ENCODE peak calls at places on chromosome 16, in eight cellular contexts. One of them, this sample, is unnamed.

GRCh38 chr16:720990-721764 is at the start of gene ANTKMT:
- DNase-seq in endodermal cell: peak; percentile 96
- DNase-seq in mammary epithelial cell: peak; percentile 77
- DNase-seq in left ventricle myocardium inferior: peak; percentile 78
- DNase-seq in HL-60: peak; percentile 89
- DNase-seq in HCT116: no peak
- DNase-seq in transverse colon: peak; percentile 91
- DNase-seq in lower lobe of right lung: peak; percentile 89
- DNase-seq in this sample: no peak

GRCh38 chr16:82195917-82196494 is 26.0 kb upstream of the MPHOSPH6 start:
- DNase-seq in transverse colon: no peak
- DNase-seq in HCT116: no peak
- DNase-seq in mammary epithelial cell: no peak
- DNase-seq in HL-60: no peak
- DNase-seq in left ventricle myocardium inferior: no peak
- DNase-seq in endodermal cell: no peak
- DNase-seq in lower lobe of right lung: no peak
- DNase-seq in this sample: no peak

GRCh38 chr16:89460556-89460955 is 29.8 kb downstream of the ANKRD11 start:
- DNase-seq in endodermal cell: no peak
- DNase-seq in transverse colon: no peak
- DNase-seq in mammary epithelial cell: no peak
- DNase-seq in HL-60: no peak
- DNase-seq in left ventricle myocardium inferior: no peak
- DNase-seq in HCT116: no peak
- DNase-seq in lower lobe of right lung: no peak
- DNase-seq in this sample: no peak

GRCh38 chr16:50858877-50859627 is 117.2 kb downstream of the CYLD start:
- DNase-seq in HCT116: no peak
- DNase-seq in lower lobe of right lung: no peak
- DNase-seq in HL-60: no peak
- DNase-seq in left ventricle myocardium inferior: no peak
- DNase-seq in mammary epithelial cell: no peak
- DNase-seq in endodermal cell: no peak
- DNase-seq in transverse colon: no peak
- DNase-seq in this sample: no peak

GRCh38 chr16:5578980-5579379 is 481.4 kb upstream of the EEF2KMT start:
- DNase-seq in HL-60: no peak
- DNase-seq in endodermal cell: no peak
- DNase-seq in mammary epithelial cell: no peak
- DNase-seq in left ventricle myocardium inferior: no peak
- DNase-seq in transverse colon: no peak
- DNase-seq in lower lobe of right lung: no peak
- DNase-seq in HCT116: no peak
- DNase-seq in this sample: no peak

GRCh38 chr16:13018026-13018425 is 116.6 kb downstream of the SHISA9 start:
- DNase-seq in mammary epithelial cell: no peak
- DNase-seq in HCT116: no peak
- DNase-seq in transverse colon: no peak
- DNase-seq in left ventricle myocardium inferior: no peak
- DNase-seq in HL-60: no peak
- DNase-seq in endodermal cell: no peak
- DNase-seq in lower lobe of right lung: no peak
- DNase-seq in this sample: no peak

GRCh38 chr16:48446534-48446920 is 61.3 kb upstream of the SIAH1 start:
- DNase-seq in transverse colon: no peak
- DNase-seq in lower lobe of right lung: no peak
- DNase-seq in HL-60: no peak
- DNase-seq in endodermal cell: no peak
- DNase-seq in HCT116: no peak
- DNase-seq in left ventricle myocardium inferior: no peak
- DNase-seq in mammary epithelial cell: no peak
- DNase-seq in this sample: no peak

GRCh38 chr16:27754788-27755690 is 205.1 kb downstream of the KATNIP start:
- DNase-seq in left ventricle myocardium inferior: no peak
- DNase-seq in lower lobe of right lung: peak; percentile 20
- DNase-seq in HCT116: no peak
- DNase-seq in mammary epithelial cell: no peak
- DNase-seq in transverse colon: no peak
- DNase-seq in endodermal cell: no peak
- DNase-seq in HL-60: no peak
- DNase-seq in this sample: no peak

GRCh38 chr16:81997738-81998137 is 13.5 kb downstream of the SDR42E1 start:
- DNase-seq in transverse colon: no peak
- DNase-seq in left ventricle myocardium inferior: no peak
- DNase-seq in HCT116: no peak
- DNase-seq in lower lobe of right lung: no peak
- DNase-seq in mammary epithelial cell: peak; percentile 69
- DNase-seq in endodermal cell: no peak
- DNase-seq in HL-60: no peak
- DNase-seq in this sample: peak; percentile 42

GRCh38 chr16:4016648-4017047 is 99.6 kb downstream of the ADCY9 start:
- DNase-seq in HCT116: no peak
- DNase-seq in left ventricle myocardium inferior: no peak
- DNase-seq in mammary epithelial cell: no peak
- DNase-seq in HL-60: peak; percentile 95
- DNase-seq in transverse colon: no peak
- DNase-seq in lower lobe of right lung: no peak
- DNase-seq in endodermal cell: no peak
- DNase-seq in this sample: no peak

GRCh38 chr16:62909597-62909996 is 873.4 kb upstream of the CDH8 start:
- DNase-seq in lower lobe of right lung: no peak
- DNase-seq in HCT116: no peak
- DNase-seq in left ventricle myocardium inferior: no peak
- DNase-seq in endodermal cell: no peak
- DNase-seq in transverse colon: no peak
- DNase-seq in HL-60: no peak
- DNase-seq in mammary epithelial cell: no peak
- DNase-seq in this sample: no peak

GRCh38 chr16:55250641-55251550 is 73.1 kb upstream of the IRX6 start:
- DNase-seq in HCT116: no peak
- DNase-seq in transverse colon: no peak
- DNase-seq in HL-60: no peak
- DNase-seq in left ventricle myocardium inferior: no peak
- DNase-seq in endodermal cell: no peak
- DNase-seq in mammary epithelial cell: no peak
- DNase-seq in lower lobe of right lung: no peak
- DNase-seq in this sample: no peak

GRCh38 chr16:50610331-50611262 is 62.4 kb downstream of the NKD1 start:
- DNase-seq in lower lobe of right lung: no peak
- DNase-seq in HCT116: no peak
- DNase-seq in mammary epithelial cell: no peak
- DNase-seq in endodermal cell: peak; percentile 80
- DNase-seq in left ventricle myocardium inferior: no peak
- DNase-seq in transverse colon: no peak
- DNase-seq in HL-60: no peak
- DNase-seq in this sample: no peak

GRCh38 chr16:27822529-27823437 is 240.7 kb downstream of the GSG1L start:
- DNase-seq in transverse colon: no peak
- DNase-seq in lower lobe of right lung: no peak
- DNase-seq in endodermal cell: peak; percentile 19
- DNase-seq in mammary epithelial cell: no peak
- DNase-seq in HL-60: no peak
- DNase-seq in left ventricle myocardium inferior: no peak
- DNase-seq in HCT116: no peak
- DNase-seq in this sample: no peak

GRCh38 chr16:81694494-81695285 is 84.4 kb upstream of the PLCG2 start:
- DNase-seq in HCT116: no peak
- DNase-seq in transverse colon: no peak
- DNase-seq in lower lobe of right lung: no peak
- DNase-seq in endodermal cell: no peak
- DNase-seq in HL-60: no peak
- DNase-seq in left ventricle myocardium inferior: no peak
- DNase-seq in mammary epithelial cell: no peak
- DNase-seq in this sample: no peak

GRCh38 chr16:74951206-74951605 is 33.7 kb downstream of the WDR59 start:
- DNase-seq in HCT116: no peak
- DNase-seq in transverse colon: no peak
- DNase-seq in HL-60: no peak
- DNase-seq in mammary epithelial cell: no peak
- DNase-seq in lower lobe of right lung: no peak
- DNase-seq in left ventricle myocardium inferior: no peak
- DNase-seq in endodermal cell: peak; percentile 7
- DNase-seq in this sample: no peak

GRCh38 chr16:74951676-74952075 is 33.2 kb downstream of the WDR59 start:
- DNase-seq in transverse colon: no peak
- DNase-seq in HCT116: no peak
- DNase-seq in mammary epithelial cell: no peak
- DNase-seq in lower lobe of right lung: no peak
- DNase-seq in left ventricle myocardium inferior: no peak
- DNase-seq in HL-60: no peak
- DNase-seq in endodermal cell: peak; percentile 6
- DNase-seq in this sample: no peak

GRCh38 chr16:74954763-74955162 is 30.2 kb downstream of the WDR59 start:
- DNase-seq in endodermal cell: peak; percentile 9
- DNase-seq in HCT116: no peak
- DNase-seq in transverse colon: no peak
- DNase-seq in mammary epithelial cell: no peak
- DNase-seq in HL-60: no peak
- DNase-seq in lower lobe of right lung: no peak
- DNase-seq in left ventricle myocardium inferior: no peak
- DNase-seq in this sample: no peak

GRCh38 chr16:74949309-74949708 is 35.6 kb downstream of the WDR59 start:
- DNase-seq in mammary epithelial cell: no peak
- DNase-seq in lower lobe of right lung: no peak
- DNase-seq in left ventricle myocardium inferior: no peak
- DNase-seq in HCT116: no peak
- DNase-seq in endodermal cell: peak; percentile 13
- DNase-seq in transverse colon: no peak
- DNase-seq in HL-60: no peak
- DNase-seq in this sample: no peak

DNA sequence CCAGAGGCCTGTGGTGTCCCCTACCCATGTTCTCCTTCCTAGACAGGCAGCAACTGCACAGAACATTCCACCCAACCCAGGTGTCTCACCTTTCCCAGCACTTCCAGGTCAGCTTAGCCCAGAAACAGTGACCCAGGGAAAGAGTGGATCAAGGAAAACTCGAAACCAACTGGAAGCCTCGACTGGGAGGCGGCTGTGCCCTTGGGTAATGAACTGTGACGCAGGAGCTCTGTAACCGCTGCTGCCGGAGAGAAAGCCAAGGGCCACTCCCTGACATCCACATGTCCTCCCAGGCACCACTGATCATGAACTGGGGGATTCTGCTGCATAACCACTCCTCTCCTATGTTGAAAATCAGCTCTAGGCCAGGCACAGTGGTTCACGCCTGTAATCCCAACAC is 34.4 kb downstream of the WDR59 start:
- DNase-seq in mammary epithelial cell: no peak
- DNase-seq in HCT116: no peak
- DNase-seq in transverse colon: no peak
- DNase-seq in lower lobe of right lung: no peak
- DNase-seq in HL-60: no peak
- DNase-seq in left ventricle myocardium inferior: no peak
- DNase-seq in endodermal cell: peak; percentile 36
- DNase-seq in this sample: no peak
- H3K4me3 ChIP-seq in mammary epithelial cell: no peak overlapping the region
- H3K4me3 ChIP-seq in HCT116: no peak overlapping the region
- H3K4me3 ChIP-seq in transverse colon: no peak overlapping the region
- H3K4me3 ChIP-seq in lower lobe of right lung: no peak overlapping the region
- H3K4me3 ChIP-seq in HL-60: no peak overlapping the region
- H3K4me3 ChIP-seq in left ventricle myocardium inferior: no peak overlapping the region
- H3K4me3 ChIP-seq in endodermal cell: no peak overlapping the region
- H3K4me3 ChIP-seq in this sample: no peak overlapping the region

DNA sequence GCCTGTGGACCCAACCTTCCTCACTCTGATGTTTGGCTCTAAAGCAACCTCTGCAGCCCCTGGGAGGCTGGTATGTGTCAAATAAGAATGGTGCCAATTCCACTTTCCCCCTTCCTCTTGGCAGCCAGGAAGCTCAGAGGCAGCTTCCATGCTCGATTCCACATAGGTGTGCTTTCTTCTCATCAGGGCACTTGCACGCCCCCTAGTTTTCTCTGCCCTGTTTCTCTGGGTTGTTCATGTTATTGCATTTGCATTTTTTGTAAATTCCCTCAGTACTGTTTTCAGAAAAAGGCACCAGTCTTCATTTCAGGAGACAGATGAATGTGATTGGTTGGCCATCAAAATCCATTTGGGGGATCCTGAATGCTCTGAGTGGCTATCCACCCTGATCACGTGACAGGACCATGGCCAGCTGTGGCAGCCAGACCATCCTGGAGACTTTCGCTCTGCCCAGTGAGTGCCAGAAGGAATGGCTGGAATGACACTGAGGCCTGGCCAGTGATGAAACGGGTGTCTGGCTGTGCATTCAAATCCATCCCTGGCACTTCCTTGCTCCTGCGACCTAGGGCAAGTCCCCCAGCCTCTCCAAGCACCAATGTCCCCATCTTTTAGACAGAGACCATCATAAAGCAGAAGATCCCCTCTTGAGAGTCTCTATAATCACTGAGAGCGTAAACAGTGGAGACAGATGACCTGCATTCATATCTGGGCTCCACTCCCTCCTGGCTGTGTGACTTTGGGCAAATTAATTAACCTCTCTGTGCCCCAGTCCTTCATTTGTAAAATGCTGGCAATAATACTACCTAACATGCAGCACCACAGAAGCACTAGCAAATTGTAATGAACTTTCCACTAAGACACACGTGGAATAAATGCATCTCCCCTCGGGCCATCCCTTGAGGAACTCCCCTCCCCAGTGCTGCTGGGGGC is 56.4 kb downstream of the CNGB1 start:
- DNase-seq in HL-60: no peak
- DNase-seq in HCT116: no peak
- DNase-seq in endodermal cell: no peak
- DNase-seq in transverse colon: no peak
- DNase-seq in mammary epithelial cell: no peak
- DNase-seq in left ventricle myocardium inferior: no peak
- DNase-seq in lower lobe of right lung: no peak
- DNase-seq in this sample: no peak
- TF ChIP-seq CTCF in HL-60: no peak
- TF ChIP-seq CTCF in HCT116: peak; percentile 27
- TF ChIP-seq CTCF in endodermal cell: no peak
- TF ChIP-seq CTCF in transverse colon: no peak
- TF ChIP-seq CTCF in mammary epithelial cell: no peak
- TF ChIP-seq CTCF in left ventricle myocardium inferior: no peak
- TF ChIP-seq CTCF in lower lobe of right lung: no peak
- TF ChIP-seq CTCF in this sample: no peak

DNA sequence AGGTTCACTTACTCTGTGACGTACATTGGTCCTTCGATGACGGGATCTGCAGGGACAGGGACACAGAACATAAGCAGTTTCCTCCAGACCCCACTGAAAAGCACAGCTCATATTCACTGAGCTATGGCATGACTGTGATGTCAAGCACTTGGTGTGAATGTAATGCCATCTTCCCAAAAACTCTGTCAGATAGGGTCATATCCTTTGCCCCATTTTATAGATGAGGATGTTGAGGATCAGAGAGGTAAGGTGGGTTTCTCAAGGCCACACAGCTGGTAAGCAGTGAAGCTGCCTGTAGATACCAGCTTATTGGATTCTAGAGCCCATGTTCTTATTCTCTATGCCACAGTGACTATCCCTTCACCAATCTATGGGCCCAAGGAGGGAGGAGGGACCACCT is 2.5 kb downstream of the ERN2 start:
- DNase-seq in HCT116: no peak
- DNase-seq in mammary epithelial cell: no peak
- DNase-seq in HL-60: no peak
- DNase-seq in left ventricle myocardium inferior: no peak
- DNase-seq in transverse colon: no peak
- DNase-seq in endodermal cell: no peak
- DNase-seq in lower lobe of right lung: no peak
- DNase-seq in this sample: no peak
- H3K27me3 ChIP-seq in HCT116: no peaks in the 10 kb centered on the region
- H3K27me3 ChIP-seq in mammary epithelial cell: no peaks in the 10 kb centered on the region
- H3K27me3 ChIP-seq in HL-60: peaks cover 9% of the 10 kb centered on the region
- H3K27me3 ChIP-seq in left ventricle myocardium inferior: peaks cover 87% of the 10 kb centered on the region
- H3K27me3 ChIP-seq in transverse colon: peaks cover 33% of the 10 kb centered on the region
- H3K27me3 ChIP-seq in endodermal cell: no peaks in the 10 kb centered on the region
- H3K27me3 ChIP-seq in lower lobe of right lung: peaks cover 48% of the 10 kb centered on the region
- H3K27me3 ChIP-seq in this sample: peaks cover 32% of the 10 kb centered on the region

GRCh38 chr16:56618138-56618537 is 7.4 kb upstream of the MT1E start:
- DNase-seq in endodermal cell: peak; percentile 53
- DNase-seq in transverse colon: no peak
- DNase-seq in mammary epithelial cell: no peak
- DNase-seq in HL-60: no peak
- DNase-seq in HCT116: no peak
- DNase-seq in left ventricle myocardium inferior: no peak
- DNase-seq in lower lobe of right lung: no peak
- DNase-seq in this sample: no peak
- H3K4me3 ChIP-seq in endodermal cell: no peak overlapping the region
- H3K4me3 ChIP-seq in transverse colon: no peak overlapping the region
- H3K4me3 ChIP-seq in mammary epithelial cell: peak overlapping the region; percentile 14
- H3K4me3 ChIP-seq in HL-60: no peak overlapping the region
- H3K4me3 ChIP-seq in HCT116: no peak overlapping the region
- H3K4me3 ChIP-seq in left ventricle myocardium inferior: peak overlapping the region; percentile 66
- H3K4me3 ChIP-seq in lower lobe of right lung: peak overlapping the region; percentile 52
- H3K4me3 ChIP-seq in this sample: peak overlapping the region; percentile 35

This sample was measured in kidney epithelial cell.